ENCODE peak calls at places on chromosomes 4 and X, in nine cellular contexts. One of them, this sample, is unnamed.

GRCh38 chr4:126230244-126230643 is 915.5 kb downstream of the FAT4 start:
- DNase-seq in AG09319: no peak
- DNase-seq in stimulated activated CD4-positive, alpha-beta T cell treated with anti-CD3 and anti-CD28 coated beads, Interleukin-2, amount 100 ng/mL, for 48 hours: no peak
- DNase-seq in sciatic nerve: no peak
- DNase-seq in endothelial cell: no peak
- DNase-seq in HEK293T: no peak
- DNase-seq in suprapubic skin: no peak
- DNase-seq in CD4-positive, CD25-positive, alpha-beta regulatory T cell: no peak
- DNase-seq in K562: no peak
- DNase-seq in this sample: no peak

GRCh38 chr4:69092980-69093568 is 3.2 kb upstream of the UGT2B7 start:
- DNase-seq in AG09319: no peak
- DNase-seq in stimulated activated CD4-positive, alpha-beta T cell treated with anti-CD3 and anti-CD28 coated beads, Interleukin-2, amount 100 ng/mL, for 48 hours: no peak
- DNase-seq in sciatic nerve: no peak
- DNase-seq in endothelial cell: no peak
- DNase-seq in HEK293T: no peak
- DNase-seq in suprapubic skin: no peak
- DNase-seq in CD4-positive, CD25-positive, alpha-beta regulatory T cell: no peak
- DNase-seq in K562: no peak
- DNase-seq in this sample: no peak

GRCh38 chrX:48617542-48618340 is 20.4 kb downstream of the WDR13 start:
- DNase-seq in AG09319: no peak
- DNase-seq in stimulated activated CD4-positive, alpha-beta T cell treated with anti-CD3 and anti-CD28 coated beads, Interleukin-2, amount 100 ng/mL, for 48 hours: no peak
- DNase-seq in sciatic nerve: no peak
- DNase-seq in endothelial cell: no peak
- DNase-seq in HEK293T: no peak
- DNase-seq in suprapubic skin: no peak
- DNase-seq in CD4-positive, CD25-positive, alpha-beta regulatory T cell: no peak
- DNase-seq in K562: peak
- DNase-seq in this sample: no peak

GRCh38 chr4:12827966-12828365 is 656.2 kb downstream of the RAB28 start:
- DNase-seq in AG09319: no peak
- DNase-seq in stimulated activated CD4-positive, alpha-beta T cell treated with anti-CD3 and anti-CD28 coated beads, Interleukin-2, amount 100 ng/mL, for 48 hours: no peak
- DNase-seq in sciatic nerve: no peak
- DNase-seq in endothelial cell: no peak
- DNase-seq in HEK293T: no peak
- DNase-seq in suprapubic skin: no peak
- DNase-seq in CD4-positive, CD25-positive, alpha-beta regulatory T cell: no peak
- DNase-seq in K562: no peak
- DNase-seq in this sample: no peak

GRCh38 chr4:37605843-37606565 is 80.2 kb downstream of the RELL1 start:
- DNase-seq in AG09319: no peak
- DNase-seq in stimulated activated CD4-positive, alpha-beta T cell treated with anti-CD3 and anti-CD28 coated beads, Interleukin-2, amount 100 ng/mL, for 48 hours: no peak
- DNase-seq in sciatic nerve: no peak
- DNase-seq in endothelial cell: no peak
- DNase-seq in HEK293T: no peak
- DNase-seq in suprapubic skin: no peak
- DNase-seq in CD4-positive, CD25-positive, alpha-beta regulatory T cell: no peak
- DNase-seq in K562: no peak
- DNase-seq in this sample: no peak

GRCh38 chrX:38929966-38930421 is 128.7 kb downstream of the MID1IP1 start:
- DNase-seq in AG09319: peak
- DNase-seq in stimulated activated CD4-positive, alpha-beta T cell treated with anti-CD3 and anti-CD28 coated beads, Interleukin-2, amount 100 ng/mL, for 48 hours: no peak
- DNase-seq in sciatic nerve: no peak
- DNase-seq in endothelial cell: no peak
- DNase-seq in HEK293T: no peak
- DNase-seq in suprapubic skin: no peak
- DNase-seq in CD4-positive, CD25-positive, alpha-beta regulatory T cell: no peak
- DNase-seq in K562: no peak
- DNase-seq in this sample: no peak

GRCh38 chrX:42089014-42089413 is 165.7 kb upstream of the CASK start:
- DNase-seq in AG09319: no peak
- DNase-seq in stimulated activated CD4-positive, alpha-beta T cell treated with anti-CD3 and anti-CD28 coated beads, Interleukin-2, amount 100 ng/mL, for 48 hours: no peak
- DNase-seq in sciatic nerve: no peak
- DNase-seq in endothelial cell: no peak
- DNase-seq in HEK293T: no peak
- DNase-seq in suprapubic skin: no peak
- DNase-seq in CD4-positive, CD25-positive, alpha-beta regulatory T cell: no peak
- DNase-seq in K562: no peak
- DNase-seq in this sample: no peak

GRCh38 chr4:46844325-46844917 is 64.6 kb downstream of the COX7B2 start:
- DNase-seq in AG09319: peak
- DNase-seq in stimulated activated CD4-positive, alpha-beta T cell treated with anti-CD3 and anti-CD28 coated beads, Interleukin-2, amount 100 ng/mL, for 48 hours: peak
- DNase-seq in sciatic nerve: peak
- DNase-seq in endothelial cell: peak
- DNase-seq in HEK293T: peak
- DNase-seq in suprapubic skin: no peak
- DNase-seq in CD4-positive, CD25-positive, alpha-beta regulatory T cell: peak
- DNase-seq in K562: peak
- DNase-seq in this sample: no peak

GRCh38 chr4:99949034-99949998 is 759 bp downstream of the H2AZ1 start:
- DNase-seq in AG09319: peak
- DNase-seq in stimulated activated CD4-positive, alpha-beta T cell treated with anti-CD3 and anti-CD28 coated beads, Interleukin-2, amount 100 ng/mL, for 48 hours: peak
- DNase-seq in sciatic nerve: peak
- DNase-seq in endothelial cell: peak
- DNase-seq in HEK293T: peak
- DNase-seq in suprapubic skin: peak
- DNase-seq in CD4-positive, CD25-positive, alpha-beta regulatory T cell: peak
- DNase-seq in K562: peak
- DNase-seq in this sample: peak

GRCh38 chr4:171203425-171203824 is 609.8 kb upstream of the GALNTL6 start:
- DNase-seq in AG09319: no peak
- DNase-seq in stimulated activated CD4-positive, alpha-beta T cell treated with anti-CD3 and anti-CD28 coated beads, Interleukin-2, amount 100 ng/mL, for 48 hours: no peak
- DNase-seq in sciatic nerve: no peak
- DNase-seq in endothelial cell: no peak
- DNase-seq in HEK293T: no peak
- DNase-seq in suprapubic skin: no peak
- DNase-seq in CD4-positive, CD25-positive, alpha-beta regulatory T cell: no peak
- DNase-seq in K562: no peak
- DNase-seq in this sample: no peak

GRCh38 chr4:162117051-162117450 is 46.7 kb downstream of the FSTL5 start:
- DNase-seq in AG09319: no peak
- DNase-seq in stimulated activated CD4-positive, alpha-beta T cell treated with anti-CD3 and anti-CD28 coated beads, Interleukin-2, amount 100 ng/mL, for 48 hours: no peak
- DNase-seq in sciatic nerve: no peak
- DNase-seq in endothelial cell: no peak
- DNase-seq in HEK293T: no peak
- DNase-seq in suprapubic skin: no peak
- DNase-seq in CD4-positive, CD25-positive, alpha-beta regulatory T cell: no peak
- DNase-seq in K562: no peak
- DNase-seq in this sample: no peak

GRCh38 chr4:114383721-114384120 is 214.9 kb upstream of the UGT8 start:
- DNase-seq in AG09319: peak
- DNase-seq in stimulated activated CD4-positive, alpha-beta T cell treated with anti-CD3 and anti-CD28 coated beads, Interleukin-2, amount 100 ng/mL, for 48 hours: no peak
- DNase-seq in sciatic nerve: no peak
- DNase-seq in endothelial cell: no peak
- DNase-seq in HEK293T: no peak
- DNase-seq in suprapubic skin: no peak
- DNase-seq in CD4-positive, CD25-positive, alpha-beta regulatory T cell: no peak
- DNase-seq in K562: no peak
- DNase-seq in this sample: peak

GRCh38 chrX:24870143-24870542 is 145.6 kb downstream of the ARX start:
- DNase-seq in AG09319: no peak
- DNase-seq in stimulated activated CD4-positive, alpha-beta T cell treated with anti-CD3 and anti-CD28 coated beads, Interleukin-2, amount 100 ng/mL, for 48 hours: no peak
- DNase-seq in sciatic nerve: no peak
- DNase-seq in endothelial cell: no peak
- DNase-seq in HEK293T: no peak
- DNase-seq in suprapubic skin: no peak
- DNase-seq in CD4-positive, CD25-positive, alpha-beta regulatory T cell: no peak
- DNase-seq in K562: no peak
- DNase-seq in this sample: no peak

GRCh38 chr4:169620846-169621228 is 459 bp downstream of the CLCN3 start:
- DNase-seq in AG09319: no peak
- DNase-seq in stimulated activated CD4-positive, alpha-beta T cell treated with anti-CD3 and anti-CD28 coated beads, Interleukin-2, amount 100 ng/mL, for 48 hours: no peak
- DNase-seq in sciatic nerve: no peak
- DNase-seq in endothelial cell: peak
- DNase-seq in HEK293T: no peak
- DNase-seq in suprapubic skin: no peak
- DNase-seq in CD4-positive, CD25-positive, alpha-beta regulatory T cell: no peak
- DNase-seq in K562: no peak
- DNase-seq in this sample: no peak

GRCh38 chrX:109472939-109473713 is 8.8 kb downstream of the GUCY2F start:
- DNase-seq in AG09319: no peak
- DNase-seq in stimulated activated CD4-positive, alpha-beta T cell treated with anti-CD3 and anti-CD28 coated beads, Interleukin-2, amount 100 ng/mL, for 48 hours: peak
- DNase-seq in sciatic nerve: no peak
- DNase-seq in endothelial cell: peak
- DNase-seq in HEK293T: peak
- DNase-seq in suprapubic skin: no peak
- DNase-seq in CD4-positive, CD25-positive, alpha-beta regulatory T cell: no peak
- DNase-seq in K562: peak
- DNase-seq in this sample: no peak

GRCh38 chr4:107269175-107269574 is 233.1 kb upstream of the DKK2 start:
- DNase-seq in AG09319: no peak
- DNase-seq in stimulated activated CD4-positive, alpha-beta T cell treated with anti-CD3 and anti-CD28 coated beads, Interleukin-2, amount 100 ng/mL, for 48 hours: no peak
- DNase-seq in sciatic nerve: no peak
- DNase-seq in endothelial cell: no peak
- DNase-seq in HEK293T: no peak
- DNase-seq in suprapubic skin: no peak
- DNase-seq in CD4-positive, CD25-positive, alpha-beta regulatory T cell: no peak
- DNase-seq in K562: no peak
- DNase-seq in this sample: no peak

GRCh38 chr4:55397024-55397520 is 1.3 kb downstream of the TMEM165 start:
- DNase-seq in AG09319: no peak
- DNase-seq in stimulated activated CD4-positive, alpha-beta T cell treated with anti-CD3 and anti-CD28 coated beads, Interleukin-2, amount 100 ng/mL, for 48 hours: no peak
- DNase-seq in sciatic nerve: no peak
- DNase-seq in endothelial cell: no peak
- DNase-seq in HEK293T: no peak
- DNase-seq in suprapubic skin: no peak
- DNase-seq in CD4-positive, CD25-positive, alpha-beta regulatory T cell: no peak
- DNase-seq in K562: no peak
- DNase-seq in this sample: no peak

GRCh38 chrX:103398321-103398937 is 22.1 kb downstream of the BEX3 start:
- DNase-seq in AG09319: no peak
- DNase-seq in stimulated activated CD4-positive, alpha-beta T cell treated with anti-CD3 and anti-CD28 coated beads, Interleukin-2, amount 100 ng/mL, for 48 hours: no peak
- DNase-seq in sciatic nerve: no peak
- DNase-seq in endothelial cell: no peak
- DNase-seq in HEK293T: no peak
- DNase-seq in suprapubic skin: no peak
- DNase-seq in CD4-positive, CD25-positive, alpha-beta regulatory T cell: no peak
- DNase-seq in K562: peak
- DNase-seq in this sample: no peak

GRCh38 chr4:1534076-1534872 is 128.0 kb upstream of the NKX1-1 start:
- DNase-seq in AG09319: no peak
- DNase-seq in stimulated activated CD4-positive, alpha-beta T cell treated with anti-CD3 and anti-CD28 coated beads, Interleukin-2, amount 100 ng/mL, for 48 hours: no peak
- DNase-seq in sciatic nerve: no peak
- DNase-seq in endothelial cell: no peak
- DNase-seq in HEK293T: no peak
- DNase-seq in suprapubic skin: no peak
- DNase-seq in CD4-positive, CD25-positive, alpha-beta regulatory T cell: no peak
- DNase-seq in K562: no peak
- DNase-seq in this sample: no peak

GRCh38 chr4:177952723-177953122 is 510.5 kb upstream of the AGA start:
- DNase-seq in AG09319: no peak
- DNase-seq in stimulated activated CD4-positive, alpha-beta T cell treated with anti-CD3 and anti-CD28 coated beads, Interleukin-2, amount 100 ng/mL, for 48 hours: no peak
- DNase-seq in sciatic nerve: no peak
- DNase-seq in endothelial cell: no peak
- DNase-seq in HEK293T: no peak
- DNase-seq in suprapubic skin: no peak
- DNase-seq in CD4-positive, CD25-positive, alpha-beta regulatory T cell: no peak
- DNase-seq in K562: no peak
- DNase-seq in this sample: no peak